ENCODE peak calls at places on chromosomes 16 and 17, in five cellular contexts. P is IMR-90, H is endodermal cell, W is ELF-1, G is bronchial epithelial cell. F is an unnamed sample.

GRCh38 chr17:72151565-72152391 is 31.0 kb downstream of the SOX9 start:
- DNase-seq in P (peak; percentile 72), H (peak; percentile 90), W (peak; percentile 88), G (peak; percentile 44), F (peak; percentile 92)

GRCh38 chr16:69566437-69567030 is 768 bp downstream of the NFAT5 start:
- DNase-seq in P (peak; percentile 68), H (peak; percentile 78), W (peak; percentile 50), G (peak; percentile 44), F (peak; percentile 36)

GRCh38 chr16:31149894-31150890 is at the start of gene PRSS36:
- DNase-seq in P (no peak), H (peak; percentile 53), W (peak; percentile 76), G (no peak), F (no peak)

GRCh38 chr16:54585094-54585493 is 298.5 kb upstream of the IRX3 start:
- DNase-seq in P (no peak), H (peak; percentile 50), W (no peak), G (no peak), F (no peak)

GRCh38 chr16:58733248-58733670 is 857 bp downstream of the GOT2 start:
- DNase-seq in P (peak; percentile 5), H (no peak), W (no peak), G (peak; percentile 25), F (peak; percentile 15)

GRCh38 chr16:83682126-83682857 is 125.5 kb upstream of the HSBP1 start:
- DNase-seq in P (no peak), H (no peak), W (no peak), G (no peak), F (peak; percentile 46)

GRCh38 chr17:214881-215331 is 33.5 kb upstream of the DOC2B start:
- DNase-seq in P (no peak), H (no peak), W (no peak), G (no peak), F (no peak)

GRCh38 chr17:56761387-56761786 is 72.3 kb downstream of the C17orf67 start:
- DNase-seq in P (no peak), H (no peak), W (no peak), G (no peak), F (peak; percentile 42)

GRCh38 chr16:19883296-19883951 is 1.2 kb downstream of the GPRC5B start:
- DNase-seq in P (peak; percentile 25), H (peak; percentile 87), W (peak; percentile 81), G (no peak), F (no peak)

GRCh38 chr17:6716736-6717135 is 3.6 kb upstream of the SLC13A5 start:
- DNase-seq in P (no peak), H (no peak), W (no peak), G (no peak), F (peak; percentile 35)

GRCh38 chr17:21186399-21187187 is 27.4 kb downstream of the TMEM11 start:
- DNase-seq in P (no peak), H (no peak), W (no peak), G (no peak), F (no peak)

GRCh38 chr17:67487506-67487905 is 110.4 kb downstream of the PITPNC1 start:
- DNase-seq in P (peak; percentile 47), H (peak; percentile 40), W (no peak), G (no peak), F (peak; percentile 70)

GRCh38 chr17:3535253-3535995 is 22.2 kb downstream of the TRPV3 start:
- DNase-seq in P (peak; percentile 62), H (peak; percentile 94), W (peak; percentile 92), G (peak; percentile 40), F (peak; percentile 36)

GRCh38 chr17:70808596-70808995 is 639.3 kb downstream of the KCNJ2 start:
- DNase-seq in P (no peak), H (peak; percentile 50), W (no peak), G (peak; percentile 36), F (no peak)

GRCh38 chr17:58658804-58659713 is 32.8 kb downstream of the TEX14 start:
- DNase-seq in P (peak; percentile 99), H (peak; percentile 97), W (peak; percentile 96), G (peak; percentile 93), F (peak; percentile 97)

GRCh38 chr17:31743767-31744166 is 115.3 kb downstream of the COPRS start:
- DNase-seq in P (peak; percentile 28), H (peak; percentile 82), W (no peak), G (no peak), F (no peak)

F was measured in renal cortical epithelial cell.